ENCODE peak calls at places on chromosomes 2 and 18, in eight cellular contexts. Y, O, C, T, G, R, U and F are unnamed samples.

GRCh38 chr2:20728114-20728758 is 61.3 kb downstream of the GDF7 start:
- DNase-seq in Y (no peak), O (no peak), C (no peak), T (no peak), G (no peak), R (peak; percentile 30), U (no peak), F (no peak)

GRCh38 chr2:27756091-27756490 is 15.4 kb upstream of the MRPL33 start:
- DNase-seq in Y (no peak), O (no peak), C (no peak), T (no peak), G (no peak), R (no peak), U (no peak), F (no peak)

GRCh38 chr2:96464651-96465050 is 40.5 kb downstream of the NEURL3 start:
- DNase-seq in Y (no peak), O (no peak), C (no peak), T (no peak), G (no peak), R (no peak), U (no peak), F (no peak)

GRCh38 chr2:226791056-226791486 is 8.5 kb downstream of the IRS1 start:
- DNase-seq in Y (no peak), O (peak; percentile 77), C (peak; percentile 64), T (no peak), G (peak; percentile 65), R (peak; percentile 73), U (no peak), F (no peak)

GRCh38 chr2:1621501-1621900 is 122.8 kb downstream of the PXDN start:
- DNase-seq in Y (no peak), O (no peak), C (no peak), T (no peak), G (no peak), R (no peak), U (no peak), F (no peak)

GRCh38 chr18:48295586-48296311 is 113.4 kb downstream of the ZBTB7C start:
- DNase-seq in Y (no peak), O (peak; percentile 74), C (no peak), T (no peak), G (no peak), R (no peak), U (no peak), F (no peak)

GRCh38 chr18:70522183-70522582 is 233.3 kb downstream of the SOCS6 start:
- DNase-seq in Y (no peak), O (peak; percentile 54), C (no peak), T (no peak), G (no peak), R (no peak), U (no peak), F (no peak)

GRCh38 chr18:49258938-49259337 is 201.5 kb downstream of the DYM start:
- DNase-seq in Y (no peak), O (no peak), C (no peak), T (no peak), G (no peak), R (no peak), U (no peak), F (no peak)

GRCh38 chr2:112229365-112229764 is 25.5 kb downstream of the ZC3H8 start:
- DNase-seq in Y (no peak), O (no peak), C (no peak), T (no peak), G (no peak), R (no peak), U (no peak), F (no peak)

GRCh38 chr2:164620873-164621760 is at the start of gene GRB14:
- DNase-seq in Y (no peak), O (no peak), C (peak; percentile 20), T (peak; percentile 46), G (peak; percentile 23), R (peak; percentile 88), U (peak; percentile 46), F (no peak)

GRCh38 chr2:158618859-158619490 is 162.2 kb downstream of the PKP4 start:
- DNase-seq in Y (no peak), O (no peak), C (no peak), T (no peak), G (no peak), R (peak; percentile 3), U (no peak), F (no peak)

GRCh38 chr2:76558157-76558556 is 847.4 kb upstream of the GCFC2 start:
- DNase-seq in Y (no peak), O (no peak), C (no peak), T (no peak), G (no peak), R (no peak), U (no peak), F (no peak)

GRCh38 chr2:225041871-225042799 is at the start of gene DOCK10:
- DNase-seq in Y (peak; percentile 77), O (no peak), C (peak; percentile 4), T (peak; percentile 57), G (peak; percentile 23), R (peak; percentile 35), U (peak; percentile 30), F (peak; percentile 55)

GRCh38 chr18:22152093-22152492 is 17.3 kb upstream of the GATA6 start:
- DNase-seq in Y (no peak), O (no peak), C (no peak), T (no peak), G (no peak), R (no peak), U (no peak), F (no peak)

GRCh38 chr2:21395366-21395765 is 271.6 kb downstream of the TDRD15 start:
- DNase-seq in Y (peak; percentile 79), O (no peak), C (no peak), T (peak; percentile 16), G (no peak), R (peak; percentile 27), U (no peak), F (no peak)

GRCh38 chr2:30678410-30679137 is 128.7 kb downstream of the CAPN13 start:
- DNase-seq in Y (no peak), O (no peak), C (no peak), T (no peak), G (no peak), R (no peak), U (no peak), F (no peak)

GRCh38 chr2:231029563-231029962 is 7.8 kb upstream of the C2orf72 start:
- DNase-seq in Y (no peak), O (no peak), C (no peak), T (no peak), G (no peak), R (no peak), U (no peak), F (no peak)

GRCh38 chr2:165277860-165278656 is 38.8 kb downstream of the SCN2A start:
- DNase-seq in Y (no peak), O (no peak), C (no peak), T (no peak), G (no peak), R (no peak), U (no peak), F (no peak)

GRCh38 chr2:28956415-28956826 is 24.7 kb upstream of the TOGARAM2 start:
- DNase-seq in Y (peak; percentile 38), O (no peak), C (no peak), T (no peak), G (no peak), R (peak; percentile 21), U (no peak), F (peak; percentile 33)

GRCh38 chr2:60796573-60797509 is 40.8 kb downstream of the PAPOLG start:
- DNase-seq in Y (peak; percentile 33), O (no peak), C (no peak), T (no peak), G (no peak), R (peak; percentile 12), U (no peak), F (no peak)

GRCh38 chr2:95297088-95297487 is at the start of gene KCNIP3:
- DNase-seq in Y (peak; percentile 77), O (peak; percentile 91), C (peak; percentile 79), T (peak; percentile 46), G (no peak), R (no peak), U (no peak), F (no peak)

GRCh38 chr2:26922638-26923466 is 47.6 kb upstream of the MAPRE3 start:
- DNase-seq in Y (peak; percentile 83), O (peak; percentile 55), C (peak; percentile 9), T (peak; percentile 53), G (peak; percentile 42), R (peak; percentile 56), U (peak; percentile 52), F (peak; percentile 15)

GRCh38 chr18:46481048-46481846 is 175.8 kb downstream of the LOXHD1 start:
- DNase-seq in Y (peak; percentile 15), O (peak; percentile 68), C (peak; percentile 8), T (peak; percentile 81), G (peak; percentile 42), R (peak; percentile 46), U (no peak), F (peak; percentile 37)

GRCh38 chr2:108320326-108320932 is 31.7 kb downstream of the SULT1C2 start:
- DNase-seq in Y (no peak), O (no peak), C (no peak), T (no peak), G (no peak), R (peak; percentile 35), U (no peak), F (no peak)

GRCh38 chr2:234550511-234551107 is 53.7 kb upstream of the ARL4C start:
- DNase-seq in Y (peak; percentile 74), O (peak; percentile 55), C (peak; percentile 58), T (peak; percentile 64), G (peak; percentile 64), R (peak; percentile 81), U (peak; percentile 52), F (peak; percentile 25)